ENCODE peak calls at places on chromosomes 11 and 22, in six cellular contexts. F, H, J, C, Z and P are unnamed samples.

GRCh38 chr11:61535998-61536675 is 27.6 kb downstream of the LRRC10B start:
- DNase-seq in F (no peak), H (no peak), J (no peak), C (no peak), Z (no peak), P (no peak)

GRCh38 chr22:37180531-37181231 is 7.4 kb downstream of the C1QTNF6 start:
- DNase-seq in F (peak; percentile 70), H (no peak), J (no peak), C (no peak), Z (no peak), P (no peak)

GRCh38 chr11:15819679-15820286 is 536.6 kb downstream of the SOX6 start:
- DNase-seq in F (peak; percentile 88), H (no peak), J (peak; percentile 66), C (peak; percentile 80), Z (no peak), P (peak; percentile 80)

GRCh38 chr11:34492806-34493414 is 20.7 kb downstream of the ELF5 start:
- DNase-seq in F (no peak), H (peak; percentile 26), J (peak; percentile 42), C (peak; percentile 89), Z (no peak), P (peak; percentile 79)

GRCh38 chr11:85737738-85738137 is 51.7 kb upstream of the CCDC89 start:
- DNase-seq in F (no peak), H (no peak), J (no peak), C (no peak), Z (peak; percentile 48), P (no peak)

GRCh38 chr11:113505541-113506375 is 30.6 kb upstream of the DRD2 start:
- DNase-seq in F (no peak), H (no peak), J (peak; percentile 43), C (no peak), Z (no peak), P (no peak)

GRCh38 chr11:120141144-120142071 is 3.5 kb upstream of the TRIM29 start:
- DNase-seq in F (no peak), H (no peak), J (no peak), C (no peak), Z (no peak), P (peak; percentile 58)

GRCh38 chr22:25373961-25374360 is 154.5 kb downstream of the CRYBB2 start:
- DNase-seq in F (no peak), H (no peak), J (no peak), C (no peak), Z (no peak), P (no peak)

GRCh38 chr11:2265396-2265795 is 5.0 kb downstream of the ASCL2 start:
- DNase-seq in F (no peak), H (no peak), J (no peak), C (no peak), Z (no peak), P (no peak)

GRCh38 chr11:78365381-78365792 is 52.2 kb downstream of the GAB2 start:
- DNase-seq in F (no peak), H (no peak), J (no peak), C (no peak), Z (no peak), P (no peak)

GRCh38 chr22:47213571-47214230 is 451.3 kb downstream of the TBC1D22A start:
- DNase-seq in F (peak; percentile 82), H (no peak), J (no peak), C (peak; percentile 63), Z (no peak), P (no peak)

GRCh38 chr22:35128637-35129036 is 62.7 kb downstream of the ISX start:
- DNase-seq in F (no peak), H (no peak), J (no peak), C (no peak), Z (no peak), P (no peak)

GRCh38 chr22:24952837-24953293 is 349 bp downstream of the KIAA1671 start:
- DNase-seq in F (peak; percentile 78), H (no peak), J (peak; percentile 82), C (peak; percentile 65), Z (no peak), P (peak; percentile 77)

GRCh38 chr22:41021655-41022454 is 70.5 kb upstream of the EP300 start:
- DNase-seq in F (peak; percentile 93), H (peak; percentile 38), J (peak; percentile 78), C (peak; percentile 83), Z (peak; percentile 65), P (peak; percentile 65)

GRCh38 chr11:87425943-87426342 is 388.2 kb downstream of the TMEM135 start:
- DNase-seq in F (no peak), H (no peak), J (no peak), C (no peak), Z (no peak), P (no peak)

GRCh38 chr11:119144825-119145476 is 3.9 kb upstream of the ABCG4 start:
- DNase-seq in F (no peak), H (no peak), J (peak; percentile 54), C (peak; percentile 84), Z (no peak), P (no peak)

GRCh38 chr22:47152938-47153337 is 390.5 kb downstream of the TBC1D22A start:
- DNase-seq in F (no peak), H (no peak), J (no peak), C (no peak), Z (no peak), P (no peak)

GRCh38 chr11:44886765-44887164 is 63.9 kb downstream of the TP53I11 start:
- DNase-seq in F (no peak), H (no peak), J (no peak), C (no peak), Z (no peak), P (no peak)

GRCh38 chr11:92391866-92392265 is 167.2 kb downstream of the FAT3 start:
- DNase-seq in F (no peak), H (no peak), J (no peak), C (no peak), Z (no peak), P (no peak)

GRCh38 chr11:62909107-62909894 is 11.9 kb downstream of the CHRM1 start:
- DNase-seq in F (no peak), H (no peak), J (peak; percentile 44), C (peak; percentile 88), Z (no peak), P (peak; percentile 74)

GRCh38 chr11:45748801-45749200 is 56.1 kb upstream of the SLC35C1 start:
- DNase-seq in F (no peak), H (no peak), J (no peak), C (no peak), Z (no peak), P (no peak)

GRCh38 chr22:21009638-21010425 is 5.1 kb upstream of the P2RX6 start:
- DNase-seq in F (no peak), H (no peak), J (no peak), C (peak; percentile 68), Z (no peak), P (no peak)

GRCh38 chr11:130006929-130007328 is 4.3 kb upstream of the PRDM10 start:
- DNase-seq in F (no peak), H (no peak), J (no peak), C (no peak), Z (no peak), P (no peak)

GRCh38 chr11:120574881-120575280 is 63.3 kb downstream of the GRIK4 start:
- DNase-seq in F (peak; percentile 31), H (no peak), J (no peak), C (no peak), Z (no peak), P (no peak)

GRCh38 chr11:45876401-45876800 is 9.1 kb upstream of the MAPK8IP1 start:
- DNase-seq in F (no peak), H (no peak), J (no peak), C (no peak), Z (peak; percentile 6), P (no peak)

GRCh38 chr11:67302571-67303131 is 679 bp upstream of the SSH3 start:
- DNase-seq in F (peak; percentile 89), H (no peak), J (peak; percentile 33), C (peak; percentile 65), Z (peak; percentile 48), P (peak; percentile 36)

GRCh38 chr22:17917490-17917983 is 106.8 kb downstream of the MICAL3 start:
- DNase-seq in F (peak; percentile 87), H (no peak), J (no peak), C (peak; percentile 87), Z (no peak), P (no peak)

GRCh38 chr22:17914474-17914873 is 109.9 kb downstream of the MICAL3 start:
- DNase-seq in F (no peak), H (no peak), J (peak; percentile 54), C (no peak), Z (no peak), P (no peak)

GRCh38 chr22:17915676-17916075 is 108.7 kb downstream of the MICAL3 start:
- DNase-seq in F (no peak), H (no peak), J (no peak), C (no peak), Z (no peak), P (no peak)

GRCh38 chr22:17915188-17915587 is 109.2 kb downstream of the MICAL3 start:
- DNase-seq in F (no peak), H (no peak), J (no peak), C (no peak), Z (no peak), P (no peak)

GRCh38 chr22:17916226-17916889 is 108.0 kb downstream of the MICAL3 start:
- DNase-seq in F (no peak), H (no peak), J (no peak), C (no peak), Z (no peak), P (no peak)
- H3K4me1 ChIP-seq in F (peaks cover 82% of the 10 kb centered on the region), H (no peaks in the 10 kb centered on the region), J (peaks cover 26% of the 10 kb centered on the region), C (peaks cover 26% of the 10 kb centered on the region), Z (peaks cover 6% of the 10 kb centered on the region), P (no peaks in the 10 kb centered on the region)

GRCh38 chr11:102197759-102198158 is 87.5 kb downstream of the YAP1 start:
- DNase-seq in F (no peak), H (no peak), J (no peak), C (no peak), Z (no peak), P (no peak)
- H3K4me1 ChIP-seq in F (no peaks in the 10 kb centered on the region), H (no peaks in the 10 kb centered on the region), J (no peaks in the 10 kb centered on the region), C (no peaks in the 10 kb centered on the region), Z (no peaks in the 10 kb centered on the region), P (peaks cover 6% of the 10 kb centered on the region)

GRCh38 chr22:42794551-42795510 is 62.2 kb downstream of the ARFGAP3 start:
- DNase-seq in F (peak; percentile 80), H (no peak), J (peak; percentile 18), C (no peak), Z (no peak), P (peak; percentile 69)
- H3K4me1 ChIP-seq in F (peaks cover 63% of the 10 kb centered on the region), H (no peaks in the 10 kb centered on the region), J (no peaks in the 10 kb centered on the region), C (no peaks in the 10 kb centered on the region), Z (no peaks in the 10 kb centered on the region), P (peaks cover 9% of the 10 kb centered on the region)

GRCh38 chr22:30321461-30321860 is 5.3 kb downstream of the TBC1D10A start:
- DNase-seq in F (no peak), H (no peak), J (no peak), C (no peak), Z (no peak), P (no peak)
- H3K4me1 ChIP-seq in F (peaks cover 98% of the 10 kb centered on the region), H (peaks cover 91% of the 10 kb centered on the region), J (peaks cover 46% of the 10 kb centered on the region), C (peaks cover 27% of the 10 kb centered on the region), Z (peaks cover 94% of the 10 kb centered on the region), P (peaks cover 93% of the 10 kb centered on the region)

DNA sequence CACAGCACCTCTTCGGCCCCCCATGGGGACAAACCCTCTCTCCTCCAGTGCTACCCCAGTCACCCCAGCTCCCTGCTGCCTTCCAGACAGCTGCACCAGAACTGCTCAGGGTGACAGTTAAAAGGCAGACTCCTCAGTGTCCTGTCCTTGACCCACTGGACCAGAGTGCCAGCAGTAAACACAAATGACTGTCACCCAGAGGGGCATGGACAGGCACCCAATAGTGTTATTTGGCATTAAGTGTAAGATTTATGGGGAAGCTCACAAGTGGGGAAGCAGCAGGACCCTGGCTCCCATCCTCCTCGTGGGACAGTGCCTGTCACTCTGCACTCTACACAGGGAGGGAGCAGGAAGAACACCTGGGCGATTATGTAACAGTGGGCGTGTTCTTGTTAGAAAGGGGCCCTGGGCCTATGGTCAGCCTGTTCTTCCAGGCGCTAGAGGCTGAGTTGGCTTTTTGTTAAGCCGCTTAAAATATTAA is 5.0 kb downstream of the RPS19BP1 start:
- DNase-seq in F (no peak), H (no peak), J (peak; percentile 71), C (peak; percentile 83), Z (no peak), P (no peak)
- H3K4me1 ChIP-seq in F (peaks cover 98% of the 10 kb centered on the region), H (peaks cover 89% of the 10 kb centered on the region), J (peaks cover 45% of the 10 kb centered on the region), C (peaks cover 66% of the 10 kb centered on the region), Z (peaks cover 77% of the 10 kb centered on the region), P (peaks cover 64% of the 10 kb centered on the region)